ENCODE peak calls at places on chromosomes 11 and 22, in eight cellular contexts. Z is CD4-positive, alpha-beta memory T cell; K is adipocyte; F is ovary; P is iPS DF 6.9; G is right lobe of liver; W is uterus; E is GM23338. X is an unnamed sample.

GRCh38 chr11:122192634-122193245 is 76.7 kb upstream of the BLID start:
- DNase-seq in Z (no peak), K (peak; percentile 71), F (no peak), P (no peak), G (no peak), W (no peak), E (no peak), X (no peak)

GRCh38 chr11:47338396-47339241 is 13.9 kb downstream of the MYBPC3 start:
- DNase-seq in Z (no peak), K (no peak), F (no peak), P (no peak), G (peak; percentile 39), W (no peak), E (no peak), X (no peak)

GRCh38 chr11:46363031-46363407 is 15.8 kb downstream of the DGKZ start:
- DNase-seq in Z (no peak), K (peak; percentile 41), F (no peak), P (no peak), G (peak; percentile 65), W (peak; percentile 56), E (no peak), X (no peak)

GRCh38 chr22:28604961-28605360 is 74.7 kb downstream of the TTC28 start:
- DNase-seq in Z (no peak), K (no peak), F (no peak), P (no peak), G (no peak), W (no peak), E (peak; percentile 43), X (no peak)

GRCh38 chr11:105109855-105110750 is 29.5 kb downstream of the CARD18 start:
- DNase-seq in Z (no peak), K (peak; percentile 57), F (no peak), P (no peak), G (no peak), W (no peak), E (no peak), X (no peak)

GRCh38 chr11:114291381-114291780 is 4.8 kb upstream of the NNMT start:
- DNase-seq in Z (no peak), K (peak; percentile 55), F (no peak), P (no peak), G (peak; percentile 45), W (no peak), E (no peak), X (no peak)

GRCh38 chr22:23219317-23219716 is 39.0 kb downstream of the BCR start:
- DNase-seq in Z (no peak), K (no peak), F (no peak), P (no peak), G (no peak), W (no peak), E (no peak), X (no peak)

GRCh38 chr11:32100495-32100894 is 9.6 kb downstream of the RCN1 start:
- DNase-seq in Z (no peak), K (no peak), F (no peak), P (no peak), G (no peak), W (no peak), E (no peak), X (no peak)

GRCh38 chr11:108170191-108170590 is 48.8 kb downstream of the ACAT1 start:
- DNase-seq in Z (no peak), K (no peak), F (no peak), P (no peak), G (no peak), W (no peak), E (no peak), X (no peak)

GRCh38 chr11:110874651-110875050 is 162.4 kb upstream of the ARHGAP20 start:
- DNase-seq in Z (no peak), K (no peak), F (no peak), P (no peak), G (no peak), W (no peak), E (no peak), X (no peak)

DNA sequence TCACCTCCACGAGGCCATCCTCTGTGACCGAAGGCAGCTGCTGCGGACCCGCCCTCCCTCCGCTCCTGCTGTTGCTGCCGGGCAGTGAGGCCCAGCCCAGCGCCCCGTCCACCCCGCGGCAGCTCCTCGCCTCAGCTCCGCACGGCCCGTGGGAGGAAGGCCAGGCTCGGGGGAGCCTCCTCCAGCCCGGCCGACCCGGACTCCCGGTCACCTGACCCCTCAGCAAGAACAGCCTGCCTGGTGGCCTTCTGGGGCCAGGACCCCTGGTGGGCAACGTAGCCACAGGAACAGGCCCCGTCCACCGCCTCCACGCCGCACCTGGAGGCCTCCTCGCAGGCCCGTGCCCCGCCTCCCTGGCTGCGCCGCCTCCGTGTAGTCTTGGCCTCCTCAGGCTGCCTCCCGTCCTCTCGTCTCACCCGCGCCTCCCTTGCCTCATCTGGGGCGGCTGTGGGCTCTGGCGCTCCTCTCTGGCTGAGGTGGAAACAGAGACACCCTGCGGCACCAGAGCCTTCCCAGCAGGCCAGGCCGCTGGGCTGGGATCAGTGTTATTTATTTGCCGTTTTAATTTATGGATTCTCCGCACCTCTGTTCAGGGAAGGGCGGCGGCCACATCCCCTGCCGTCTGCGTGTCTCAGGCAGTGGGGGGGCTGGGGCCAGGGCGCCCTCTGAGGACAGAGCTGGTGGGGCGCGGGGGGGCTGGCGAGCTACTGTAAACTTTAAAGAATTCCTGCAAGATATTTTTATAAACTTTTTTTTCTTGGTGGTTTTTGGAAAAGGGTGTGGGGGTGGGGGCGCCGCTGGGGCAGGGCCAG is 25.4 kb downstream of the MOB2 start:
- DNase-seq in Z (no peak), K (no peak), F (peak; percentile 75), P (no peak), G (no peak), W (peak; percentile 74), E (no peak), X (no peak)
- H3K4me3 ChIP-seq in Z (no peak overlapping the region), K (no peak overlapping the region), F (peak overlapping the region; percentile 53), P (no peak overlapping the region), G (no peak overlapping the region), W (peak overlapping the region; percentile 25), E (no peak overlapping the region), X (no peak overlapping the region)

DNA sequence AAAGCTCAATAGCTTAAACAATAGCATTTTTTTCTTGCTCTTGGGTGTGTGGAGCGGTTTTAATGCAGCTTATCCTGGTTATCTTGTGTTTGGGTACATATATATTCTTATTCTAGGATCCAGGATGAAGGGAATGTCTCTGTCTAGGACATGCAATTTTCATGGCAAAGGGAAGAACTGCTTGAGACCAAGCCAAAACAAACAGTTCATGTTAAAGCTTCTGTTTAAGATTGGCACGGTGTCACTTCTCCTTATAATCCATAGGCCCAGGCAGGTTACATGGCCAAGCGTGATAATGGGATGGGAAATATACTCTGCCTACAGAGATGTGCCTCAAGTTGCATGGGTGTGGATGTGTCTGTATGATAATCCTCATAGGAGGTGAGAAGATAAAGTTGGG is 177.1 kb upstream of the PGR start:
- DNase-seq in Z (no peak), K (no peak), F (no peak), P (no peak), G (no peak), W (no peak), E (no peak), X (no peak)
- H3K4me1 ChIP-seq in Z (no peaks in the 10 kb centered on the region), K (no peaks in the 10 kb centered on the region), F (peaks cover 1% of the 10 kb centered on the region), P (no peaks in the 10 kb centered on the region), G (no peaks in the 10 kb centered on the region), W (no peaks in the 10 kb centered on the region), E (no peaks in the 10 kb centered on the region), X (no peaks in the 10 kb centered on the region)

DNA sequence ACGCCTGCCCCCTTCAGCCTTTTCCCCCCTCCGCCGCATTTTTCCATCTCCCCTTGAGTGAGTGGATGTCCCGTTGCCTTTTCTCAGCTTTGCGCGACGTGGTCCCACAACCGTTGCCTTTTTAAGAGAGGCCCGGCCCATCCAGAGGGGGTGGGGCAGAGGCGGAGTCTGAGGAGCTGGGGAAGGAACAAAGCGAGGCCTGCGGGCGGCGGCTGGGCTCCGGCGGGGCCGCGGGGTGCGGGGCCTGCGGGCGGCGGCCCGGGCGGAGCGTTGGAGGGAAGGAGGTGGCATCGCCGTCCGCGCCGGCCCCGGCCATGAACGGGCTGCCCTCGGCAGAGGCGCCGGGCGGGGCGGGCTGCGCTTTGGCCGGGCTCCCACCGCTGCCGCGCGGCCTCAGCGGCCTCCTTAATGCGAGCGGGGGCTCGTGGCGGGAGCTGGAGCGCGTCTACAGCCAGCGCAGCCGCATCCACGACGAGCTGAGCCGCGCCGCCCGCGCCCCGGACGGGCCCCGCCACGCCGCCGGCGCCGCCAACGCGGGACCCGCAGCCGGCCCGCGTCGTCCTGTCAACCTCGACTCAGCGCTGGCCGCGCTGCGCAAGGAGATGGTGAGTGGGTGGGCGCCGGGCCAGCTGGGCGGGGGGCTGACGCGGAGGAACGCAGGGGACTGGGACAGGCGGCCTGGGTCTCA is at the start of gene FAM89B:
- DNase-seq in Z (peak; percentile 89), K (peak; percentile 92), F (peak; percentile 92), P (no peak), G (peak; percentile 93), W (peak; percentile 94), E (peak; percentile 91), X (peak; percentile 91)
- H3K4me3 ChIP-seq in Z (peak within 1 kb of the TSS; percentile 71), K (peak within 1 kb of the TSS; percentile 100), F (peak within 1 kb of the TSS; percentile 69), P (peak within 1 kb of the TSS; percentile 42), G (peak within 1 kb of the TSS; percentile 86), W (peak within 1 kb of the TSS; percentile 44), E (peak within 1 kb of the TSS; percentile 91), X (peak within 1 kb of the TSS; percentile 66)

DNA sequence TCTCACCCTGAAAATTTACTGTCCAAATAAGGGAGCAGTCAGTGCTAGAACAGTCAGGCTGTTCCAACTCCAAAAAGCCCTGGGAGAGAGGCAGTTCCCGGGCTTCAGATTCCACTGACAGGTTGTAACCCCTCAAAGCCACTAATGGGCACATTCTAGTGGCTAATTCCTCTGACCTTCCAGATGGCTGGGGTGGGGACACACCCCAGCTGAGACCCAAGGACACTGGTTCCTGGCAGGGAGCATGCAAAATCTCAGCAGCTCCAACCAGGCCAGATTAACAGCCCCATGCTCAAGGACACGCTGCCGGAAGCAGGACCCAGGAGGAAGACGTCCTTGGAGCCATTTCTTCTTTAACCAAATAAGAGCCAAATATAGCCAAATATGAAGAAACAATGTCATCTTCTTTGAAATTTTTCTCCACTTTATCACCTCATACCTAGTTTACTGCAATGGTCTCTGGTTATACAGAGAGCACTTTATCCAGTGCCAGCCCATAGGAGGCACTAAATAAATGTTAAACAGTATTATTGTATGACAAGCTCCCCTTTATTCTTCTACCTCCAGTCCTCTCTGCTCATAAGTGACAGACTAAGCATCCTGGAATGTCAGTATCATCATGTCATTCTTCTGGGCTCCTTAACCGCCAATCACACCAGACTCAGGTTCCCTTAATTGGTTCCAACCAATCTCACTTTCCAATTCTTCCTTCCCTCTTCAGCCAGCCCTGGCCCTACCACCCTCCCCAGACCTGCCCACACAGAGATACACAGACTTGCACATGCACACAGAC is 92.9 kb downstream of the RPL27A start:
- DNase-seq in Z (no peak), K (no peak), F (peak; percentile 67), P (no peak), G (peak; percentile 29), W (no peak), E (no peak), X (no peak)
- H3K4me1 ChIP-seq in Z (no peaks in the 10 kb centered on the region), K (peaks cover 31% of the 10 kb centered on the region), F (peaks cover 45% of the 10 kb centered on the region), P (peaks cover 2% of the 10 kb centered on the region), G (no peaks in the 10 kb centered on the region), W (peaks cover 20% of the 10 kb centered on the region), E (peaks cover 7% of the 10 kb centered on the region), X (peaks cover 25% of the 10 kb centered on the region)